ENCODE peak calls at places on chromosomes 3 and 15, in ten cellular contexts. Z, O, F, W, S, X, Y, M, E and J are unnamed samples.

GRCh38 chr3:182241777-182242556 is 530.2 kb downstream of the SOX2 start:
- DNase-seq in F (no peak), E (no peak), Y (no peak), S (no peak), X (peak), Z (no peak), W (no peak), O (no peak), M (no peak), J (peak)

GRCh38 chr3:139107424-139108252 is 62.9 kb upstream of the PRR23C start:
- DNase-seq in E (peak), S (no peak), O (no peak), M (no peak), X (no peak), Z (no peak), F (peak), Y (peak), W (no peak), J (no peak)

GRCh38 chr15:68638953-68639500 is 60.2 kb downstream of the CORO2B start:
- DNase-seq in X (peak), W (no peak), Y (peak), O (no peak), M (no peak), Z (no peak), F (no peak), E (no peak), S (no peak), J (no peak)

GRCh38 chr3:134059680-134060560 is 30.2 kb upstream of the SLCO2A1 start:
- DNase-seq in W (no peak), E (no peak), S (no peak), O (no peak), X (no peak), F (no peak), M (peak), Z (no peak), Y (peak), J (no peak)

GRCh38 chr15:64485796-64486195 is 25.4 kb downstream of the ZNF609 start:
- DNase-seq in E (no peak), F (no peak), M (no peak), X (no peak), S (no peak), Y (no peak), O (no peak), Z (no peak), W (no peak), J (no peak)

GRCh38 chr3:188266581-188267274 is 112.8 kb downstream of the LPP start:
- DNase-seq in S (no peak), M (peak), W (no peak), E (peak), F (no peak), Z (peak), O (no peak), X (no peak), Y (no peak), J (no peak)

GRCh38 chr3:69811452-69812401 is 72.5 kb downstream of the MITF start:
- DNase-seq in Z (no peak), M (peak), E (no peak), Y (no peak), F (no peak), S (no peak), X (no peak), O (no peak), W (no peak), J (no peak)

GRCh38 chr3:119042162-119042561 is 7.5 kb upstream of the IGSF11 start:
- DNase-seq in X (no peak), M (no peak), W (no peak), Z (no peak), O (no peak), F (no peak), Y (no peak), E (no peak), S (no peak), J (peak)

GRCh38 chr15:100264994-100265640 is 76.7 kb downstream of the ADAMTS17 start:
- DNase-seq in W (no peak), X (no peak), Z (no peak), S (no peak), Y (no peak), O (no peak), E (peak), F (no peak), M (no peak), J (peak)

GRCh38 chr3:18119866-18120265 is 305.3 kb downstream of the SATB1 start:
- DNase-seq in Z (no peak), M (no peak), Y (no peak), E (no peak), W (no peak), F (no peak), S (no peak), O (no peak), X (no peak), J (no peak)

GRCh38 chr15:57217716-57218598 is 158.3 kb upstream of the CGNL1 start:
- DNase-seq in S (no peak), Z (no peak), X (no peak), Y (no peak), W (no peak), M (no peak), O (no peak), F (no peak), E (no peak), J (no peak)

GRCh38 chr3:130258532-130258952 is 86.9 kb upstream of the COL6A5 start:
- DNase-seq in O (no peak), Y (no peak), E (no peak), S (no peak), Z (no peak), X (no peak), F (no peak), M (no peak), W (no peak), J (no peak)

GRCh38 chr3:73471986-73472385 is 152.8 kb downstream of the PDZRN3 start:
- DNase-seq in W (no peak), O (no peak), X (no peak), E (no peak), Y (no peak), Z (no peak), F (no peak), S (no peak), M (no peak), J (no peak)

GRCh38 chr15:38093931-38094330 is 158.7 kb upstream of the SPRED1 start:
- DNase-seq in S (no peak), X (no peak), F (no peak), E (no peak), Z (no peak), O (no peak), M (no peak), W (no peak), Y (no peak), J (no peak)

GRCh38 chr3:140188285-140188684 is 253.3 kb downstream of the CLSTN2 start:
- DNase-seq in X (peak), Z (no peak), S (no peak), E (no peak), F (peak), O (no peak), Y (no peak), M (no peak), W (no peak), J (peak)

GRCh38 chr3:71121429-71122167 is 461.9 kb downstream of the FOXP1 start:
- DNase-seq in O (no peak), S (no peak), Y (no peak), F (no peak), X (no peak), E (no peak), M (no peak), W (no peak), Z (no peak), J (no peak)

GRCh38 chr3:94453864-94454263 is 391.0 kb downstream of the NSUN3 start:
- DNase-seq in F (no peak), Y (no peak), Z (no peak), X (no peak), E (no peak), S (no peak), W (no peak), O (no peak), M (no peak), J (no peak)

GRCh38 chr3:105538483-105538882 is 171.8 kb downstream of the ALCAM start:
- DNase-seq in O (no peak), M (no peak), F (no peak), X (no peak), Z (no peak), Y (no peak), S (no peak), E (no peak), W (no peak), J (no peak)

GRCh38 chr3:35721628-35722027 is 82.3 kb downstream of the ARPP21 start:
- DNase-seq in W (no peak), S (no peak), E (no peak), M (no peak), F (no peak), Z (no peak), Y (no peak), X (no peak), O (no peak), J (no peak)

GRCh38 chr3:8579101-8579500 is 65.5 kb downstream of the SSUH2 start:
- DNase-seq in M (no peak), W (no peak), F (no peak), S (peak), Z (no peak), O (no peak), Y (no peak), X (no peak), E (no peak), J (no peak)

GRCh38 chr3:197465996-197466549 is 89.7 kb downstream of the BDH1 start:
- DNase-seq in Z (no peak), M (no peak), X (no peak), Y (no peak), S (no peak), O (no peak), E (peak), W (no peak), F (no peak), J (peak)

GRCh38 chr15:37900286-37901221 is 33.9 kb upstream of the TMCO5A start:
- DNase-seq in Y (no peak), S (no peak), X (no peak), F (no peak), W (no peak), E (no peak), Z (no peak), M (no peak), O (peak), J (no peak)

DNA sequence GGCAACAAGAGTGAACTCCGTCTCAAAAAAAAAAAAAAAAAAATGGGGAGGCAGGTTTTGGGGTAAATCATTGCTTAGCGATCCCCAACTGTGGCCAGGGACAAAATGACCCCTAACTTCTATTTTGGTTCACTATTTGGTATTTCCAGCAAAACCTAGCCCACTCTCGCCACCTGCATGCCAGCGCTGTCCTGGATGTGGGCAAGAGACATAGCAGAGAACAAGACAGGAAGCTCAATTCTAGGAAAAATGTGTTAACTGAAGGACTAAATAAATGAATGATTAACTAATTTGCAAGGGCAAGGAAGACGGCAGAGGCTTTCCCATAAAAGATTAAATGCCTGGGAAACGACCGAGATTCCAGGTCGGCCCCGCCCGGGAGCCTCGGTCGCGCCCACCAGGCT is 425 bp downstream of the NICN1 start:
- DNase-seq in Z (no peak), M (no peak), Y (no peak), X (no peak), F (no peak), S (no peak), W (no peak), O (peak), E (no peak), J (no peak)
- TF ChIP-seq POLR2A in Z (no peak), M (no peak), Y (no peak), X (no peak), F (no peak), S (no peak), W (no peak), O (no peak), E (no peak), J (no peak)

DNA sequence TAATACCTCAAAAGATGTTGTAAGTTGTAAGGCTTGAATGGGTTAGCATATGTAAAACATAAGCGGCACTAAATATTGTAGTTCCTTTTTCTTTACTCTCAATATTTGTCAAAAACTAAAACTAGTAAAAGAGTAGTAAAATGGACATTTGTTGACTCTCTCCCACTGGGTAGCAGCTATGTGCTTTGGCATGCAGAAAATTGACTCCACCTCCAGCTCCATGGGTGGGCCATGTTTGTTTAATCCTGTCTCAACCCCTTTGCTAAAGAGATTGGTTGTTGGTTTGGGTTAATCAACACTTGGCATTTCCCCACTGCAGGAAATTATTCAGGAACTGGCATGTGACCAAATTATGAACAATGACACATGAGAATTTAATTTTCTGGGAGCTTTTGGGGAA is 114.8 kb downstream of the EOMES start:
- DNase-seq in W (no peak), E (no peak), O (no peak), X (no peak), M (no peak), F (no peak), Z (no peak), S (no peak), Y (no peak), J (no peak)
- H3K27ac ChIP-seq in W (no peak), E (no peak), O (peak), X (no peak), M (no peak), F (no peak), Z (no peak), S (no peak), Y (no peak), J (no peak)

GRCh38 chr3:137032465-137033120 is 74.8 kb downstream of the IL20RB start:
- DNase-seq in W (peak), O (peak), X (peak), Y (peak), M (peak), E (peak), S (peak), Z (peak), F (peak), J (peak)

GRCh38 chr3:137041251-137041650 is 83.5 kb downstream of the IL20RB start:
- DNase-seq in W (no peak), Z (no peak), F (no peak), E (no peak), Y (no peak), S (no peak), O (no peak), X (no peak), M (no peak), J (no peak)

GRCh38 chr3:137039570-137039969 is 81.8 kb downstream of the IL20RB start:
- DNase-seq in W (no peak), S (no peak), O (no peak), Z (no peak), X (no peak), M (no peak), E (no peak), Y (no peak), F (no peak), J (no peak)

GRCh38 chr3:137035631-137036030 is 77.8 kb downstream of the IL20RB start:
- DNase-seq in Y (no peak), M (no peak), F (no peak), W (no peak), O (peak), Z (no peak), X (no peak), S (no peak), E (no peak), J (no peak)
- TF ChIP-seq CTCF in Y (no peak), M (no peak), F (no peak), W (peak), O (peak), Z (no peak), X (no peak), S (peak), E (no peak), J (no peak)

DNA sequence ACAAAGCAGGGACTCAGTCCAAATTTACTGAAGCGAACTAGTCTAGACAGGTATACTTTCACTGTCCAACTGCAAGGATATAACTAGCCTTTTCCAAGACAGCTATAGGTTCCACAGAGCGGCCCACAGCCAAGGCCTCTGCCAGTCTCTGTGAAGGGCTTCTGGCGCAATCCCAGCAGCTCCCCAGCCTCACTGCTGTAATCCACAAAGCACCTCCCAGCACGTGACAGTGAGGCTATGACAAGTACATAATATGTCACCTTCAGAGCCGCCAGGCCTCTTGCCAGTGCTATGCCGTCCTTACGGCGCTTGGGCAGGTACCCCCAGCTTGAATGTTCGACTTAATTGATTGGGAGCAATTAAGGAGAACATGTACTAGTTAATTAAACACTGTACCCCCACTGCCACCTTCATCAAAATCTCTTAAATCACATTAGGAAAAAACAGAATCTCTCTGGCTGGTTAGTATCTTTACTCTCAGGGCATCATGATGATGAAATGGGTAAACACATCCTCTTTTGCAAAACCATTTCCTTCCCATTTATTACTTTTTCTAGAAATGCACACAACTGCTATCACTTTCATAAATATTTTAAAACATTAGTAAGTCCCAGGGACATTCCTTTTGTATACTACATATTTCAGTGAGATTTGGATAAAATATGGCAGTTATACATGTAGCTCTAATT is 169.9 kb downstream of the XXYLT1 start:
- DNase-seq in Z (no peak), X (no peak), O (no peak), Y (peak), M (peak), W (no peak), S (no peak), F (no peak), E (peak), J (peak)
- TF ChIP-seq POLR2A in Z (no peak), X (no peak), O (no peak), Y (no peak), M (no peak), W (no peak), S (no peak), F (no peak), E (no peak), J (no peak)

GRCh38 chr3:56467801-56468183 is 475 bp downstream of the ERC2 start:
- DNase-seq in Y (no peak), E (no peak), S (no peak), Z (no peak), M (no peak), O (no peak), F (no peak), X (no peak), W (no peak), J (peak)
- H3K27ac ChIP-seq in Y (no peak), E (no peak), S (no peak), Z (no peak), M (no peak), O (no peak), F (no peak), X (no peak), W (no peak), J (peak)